ENCODE peak calls at places on chromosomes 5 and 9, in ten cellular contexts. A is tibial artery, Z is cardiac muscle cell, G is kidney, Y is breast epithelium, Q is mucosa of descending colon, O is psoas muscle, N is tibial nerve, L is neural progenitor cell, J is HCT116. R is an unnamed sample. For H3K4me1 and H3K9me3, the result is how much of the 10 kb centered on the place peaks cover.

GRCh38 chr5:151699071-151699901 is 12.6 kb upstream of the SPARC start:
- DNase-seq in A (peak), Z (peak), G (peak), Y (no peak), Q (peak), O (peak), N (peak), L (no peak), J (no peak), R (peak)

GRCh38 chr5:155616779-155617392 is 603.3 kb downstream of the KIF4B start:
- DNase-seq in A (no peak), Z (peak), G (no peak), Y (no peak), Q (peak), O (peak), N (no peak), L (peak), J (no peak), R (no peak)

GRCh38 chr9:131735238-131736181 is 4.4 kb downstream of the RAPGEF1 start:
- DNase-seq in A (no peak), Z (no peak), G (peak), Y (no peak), Q (peak), O (no peak), N (no peak), L (no peak), J (no peak), R (no peak)

GRCh38 chr9:123998970-123999621 is 12.5 kb upstream of the LHX2 start:
- DNase-seq in A (peak), Z (no peak), G (peak), Y (no peak), Q (no peak), O (no peak), N (no peak), L (peak), J (no peak), R (peak)

GRCh38 chr5:26388946-26389345 is 649.4 kb downstream of the CDH9 start:
- DNase-seq in A (no peak), Z (no peak), G (no peak), Y (no peak), Q (no peak), O (no peak), N (no peak), L (no peak), J (no peak), R (no peak)

GRCh38 chr5:5494489-5495402 is 72.3 kb downstream of the ICE1 start:
- DNase-seq in A (peak), Z (peak), G (peak), Y (peak), Q (peak), O (peak), N (peak), L (peak), J (peak), R (peak)

GRCh38 chr5:123344819-123345426 is 78.3 kb downstream of the CEP120 start:
- DNase-seq in A (peak), Z (peak), G (no peak), Y (no peak), Q (no peak), O (no peak), N (no peak), L (peak), J (no peak), R (no peak)

GRCh38 chr9:93264338-93265125 is 80.6 kb downstream of the WNK2 start:
- DNase-seq in A (no peak), Z (no peak), G (no peak), Y (no peak), Q (peak), O (no peak), N (no peak), L (no peak), J (no peak), R (peak)

GRCh38 chr9:123541441-123541840 is 185.4 kb downstream of the CRB2 start:
- DNase-seq in A (no peak), Z (no peak), G (no peak), Y (no peak), Q (no peak), O (no peak), N (no peak), L (no peak), J (no peak), R (no peak)

GRCh38 chr9:76557674-76558073 is 98.7 kb downstream of the GCNT1 start:
- DNase-seq in A (no peak), Z (peak), G (no peak), Y (no peak), Q (no peak), O (no peak), N (no peak), L (no peak), J (no peak), R (no peak)

GRCh38 chr9:134861586-134862334 is 18.9 kb upstream of the FCN2 start:
- DNase-seq in A (peak), Z (no peak), G (peak), Y (no peak), Q (no peak), O (no peak), N (no peak), L (no peak), J (no peak), R (no peak)

GRCh38 chr5:40828021-40828631 is 6.9 kb downstream of the RPL37 start:
- DNase-seq in A (no peak), Z (no peak), G (no peak), Y (no peak), Q (no peak), O (no peak), N (no peak), L (no peak), J (no peak), R (no peak)

GRCh38 chr5:16809816-16810502 is 126.1 kb downstream of the MYO10 start:
- DNase-seq in A (no peak), Z (peak), G (no peak), Y (no peak), Q (no peak), O (no peak), N (peak), L (peak), J (no peak), R (no peak)

GRCh38 chr9:8429768-8430167 is 630.2 kb upstream of the DMAC1 start:
- DNase-seq in A (no peak), Z (no peak), G (no peak), Y (no peak), Q (no peak), O (no peak), N (no peak), L (no peak), J (no peak), R (no peak)

GRCh38 chr9:120891255-120891954 is 14.4 kb upstream of the PHF19 start:
- DNase-seq in A (no peak), Z (no peak), G (no peak), Y (no peak), Q (no peak), O (no peak), N (no peak), L (no peak), J (no peak), R (no peak)

GRCh38 chr5:67272453-67273130 is 76.0 kb upstream of the CD180 start:
- DNase-seq in A (no peak), Z (no peak), G (no peak), Y (no peak), Q (no peak), O (peak), N (peak), L (no peak), J (no peak), R (no peak)

GRCh38 chr5:126365446-126366198 is 57.6 kb upstream of the GRAMD2B start:
- DNase-seq in A (no peak), Z (peak), G (no peak), Y (no peak), Q (no peak), O (no peak), N (no peak), L (no peak), J (no peak), R (no peak)

GRCh38 chr5:43357067-43357466 is 43.9 kb upstream of the HMGCS1 start:
- DNase-seq in A (no peak), Z (no peak), G (no peak), Y (no peak), Q (no peak), O (no peak), N (no peak), L (no peak), J (no peak), R (no peak)

GRCh38 chr9:97397220-97397619 is 14.7 kb upstream of the TDRD7 start:
- DNase-seq in A (no peak), Z (no peak), G (no peak), Y (no peak), Q (no peak), O (no peak), N (no peak), L (no peak), J (no peak), R (no peak)

GRCh38 chr5:164580155-164580554 is 1074.7 kb downstream of the MAT2B start:
- DNase-seq in A (no peak), Z (no peak), G (no peak), Y (no peak), Q (no peak), O (no peak), N (no peak), L (no peak), J (no peak), R (no peak)

GRCh38 chr5:113081881-113082546 is 105.4 kb downstream of the DCP2 start:
- DNase-seq in A (no peak), Z (peak), G (no peak), Y (no peak), Q (no peak), O (no peak), N (no peak), L (no peak), J (no peak), R (no peak)

GRCh38 chr9:93683331-93684134 is 107.1 kb downstream of the PHF2 start:
- DNase-seq in A (peak), Z (no peak), G (peak), Y (peak), Q (peak), O (no peak), N (no peak), L (no peak), J (no peak), R (no peak)

GRCh38 chr5:118611332-118611945 is 376.9 kb downstream of the DTWD2 start:
- DNase-seq in A (no peak), Z (peak), G (no peak), Y (no peak), Q (no peak), O (no peak), N (no peak), L (peak), J (peak), R (no peak)

GRCh38 chr9:136606687-136607333 is 55.9 kb upstream of the EGFL7 start:
- DNase-seq in A (no peak), Z (no peak), G (no peak), Y (no peak), Q (peak), O (no peak), N (no peak), L (no peak), J (no peak), R (no peak)

GRCh38 chr5:179119415-179120170 is 59.4 kb downstream of the ZNF354C start:
- DNase-seq in A (peak), Z (no peak), G (peak), Y (peak), Q (no peak), O (no peak), N (no peak), L (no peak), J (no peak), R (peak)

DNA sequence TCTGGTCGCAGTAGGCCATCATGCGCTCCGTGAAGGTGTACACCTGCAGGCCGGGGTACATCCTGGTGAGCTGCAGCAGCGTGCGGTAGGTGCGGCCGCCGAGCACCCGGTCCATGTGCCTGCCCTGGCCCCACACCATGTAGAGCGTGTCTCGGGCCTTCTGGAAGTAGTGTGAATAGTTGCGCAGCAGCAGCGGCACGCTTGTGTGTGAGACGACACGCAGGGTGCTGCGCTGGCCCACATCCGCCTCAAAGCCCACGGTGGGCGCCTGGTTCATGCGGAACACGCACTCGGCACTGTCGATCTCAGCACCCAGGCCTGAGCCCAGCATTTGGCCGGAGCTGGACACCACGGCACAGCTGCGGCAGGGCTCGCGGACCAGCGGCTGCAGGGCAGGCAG is 4.5 kb downstream of the ST6GALNAC4 start:
- DNase-seq in A (no peak), Z (no peak), G (peak), Y (no peak), Q (peak), O (no peak), N (no peak), L (no peak), J (no peak), R (no peak)
- H3K4me1 ChIP-seq in A (under half), Z (under half), G (under half), Y (under half), Q (under half), O (under half), N (under half), L (under half), J (under half), R (half or more)

GRCh38 chr5:173581408-173582197 is 34.8 kb downstream of the BOD1 start:
- DNase-seq in A (no peak), Z (peak), G (no peak), Y (no peak), Q (peak), O (no peak), N (no peak), L (peak), J (peak), R (peak)
- TF ChIP-seq CTCF in A (peak), Z (peak), G (peak), Y (no peak), Q (peak), O (peak), N (peak), L (peak), J (peak), R (peak)

GRCh38 chr5:12825163-12825562 is 920.9 kb upstream of the CTNND2 start:
- DNase-seq in A (no peak), Z (no peak), G (no peak), Y (no peak), Q (no peak), O (no peak), N (no peak), L (no peak), J (no peak), R (no peak)
- H3K9me3 ChIP-seq in A (under half), Z (under half), G (under half), Y (under half), Q (under half), O (under half), N (under half), L (under half), J (under half), R (under half)

GRCh38 chr5:150507283-150508020 is 479 bp upstream of the NDST1 start:
- DNase-seq in A (no peak), Z (no peak), G (no peak), Y (no peak), Q (peak), O (no peak), N (no peak), L (no peak), J (no peak), R (no peak)
- H3K4me1 ChIP-seq in A (under half), Z (under half), G (half or more), Y (half or more), Q (half or more), O (half or more), N (half or more), L (half or more), J (under half), R (half or more)

R was measured in left lung.